ENCODE peak calls at places on chromosomes 7 and 10, in nine cellular contexts. V, Q, H, A, L, D, T, E and X are unnamed samples.
A peak's percentile ranks its signal among the peaks of the same experiment; 100 is the strongest.

GRCh38 chr10:89494615-89495014 is 40.8 kb downstream of the SLC16A12 start:
- DNase-seq in L (no peak), T (no peak), D (no peak), Q (no peak), E (no peak), V (no peak), A (no peak), H (no peak), X (no peak)

GRCh38 chr10:93436577-93436976 is 45.6 kb downstream of the MYOF start:
- DNase-seq in E (no peak), V (no peak), H (peak; percentile 99), Q (no peak), D (peak; percentile 98), T (no peak), L (peak; percentile 92), A (no peak), X (no peak)

GRCh38 chr7:151233111-151233701 is 923 bp downstream of the CHPF2 start:
- DNase-seq in L (peak; percentile 61), D (peak; percentile 85), A (no peak), E (peak; percentile 74), Q (peak; percentile 19), V (peak; percentile 67), T (peak; percentile 61), H (peak; percentile 64), X (no peak)

GRCh38 chr7:36526720-36527548 is 137.3 kb downstream of the ANLN start:
- DNase-seq in E (no peak), D (peak; percentile 49), L (peak; percentile 10), T (no peak), H (peak; percentile 38), V (peak; percentile 92), A (no peak), Q (no peak), X (no peak)

GRCh38 chr7:15783971-15784693 is 97.6 kb upstream of the MEOX2 start:
- DNase-seq in L (no peak), A (no peak), T (no peak), Q (no peak), V (no peak), E (no peak), D (no peak), H (no peak), X (no peak)

GRCh38 chr10:108757946-108758345 is 1165.4 kb downstream of the XPNPEP1 start:
- DNase-seq in V (no peak), Q (no peak), D (no peak), T (no peak), E (no peak), L (no peak), A (no peak), H (no peak), X (no peak)

GRCh38 chr10:91549296-91549695 is 83.6 kb downstream of the PPP1R3C start:
- DNase-seq in H (no peak), V (peak; percentile 20), T (no peak), A (no peak), Q (no peak), D (peak; percentile 15), L (no peak), E (no peak), X (no peak)

GRCh38 chr10:73232887-73233286 is 14.2 kb downstream of the DNAJC9 start:
- DNase-seq in D (no peak), H (no peak), Q (no peak), T (no peak), A (peak; percentile 57), L (no peak), V (no peak), E (no peak), X (no peak)

GRCh38 chr10:63437334-63437949 is 28.3 kb downstream of the JMJD1C start:
- DNase-seq in Q (no peak), E (no peak), A (no peak), D (no peak), H (no peak), V (no peak), T (no peak), L (no peak), X (no peak)

GRCh38 chr7:139669106-139670061 is 108.4 kb downstream of the HIPK2 start:
- DNase-seq in L (no peak), V (no peak), Q (no peak), T (no peak), A (no peak), E (no peak), D (no peak), H (no peak), X (no peak)

GRCh38 chr10:61898435-61898778 is 3.1 kb upstream of the ARID5B start:
- DNase-seq in V (no peak), A (no peak), E (no peak), H (no peak), T (no peak), L (no peak), D (no peak), Q (peak; percentile 47), X (peak; percentile 32)

GRCh38 chr7:519974-520458 is 370 bp upstream of the PDGFA start:
- DNase-seq in L (no peak), D (peak; percentile 35), Q (peak; percentile 48), T (no peak), A (peak; percentile 90), E (no peak), V (peak; percentile 55), H (peak; percentile 45), X (peak; percentile 25)

GRCh38 chr7:152551304-152552036 is 115.7 kb upstream of the KMT2C start:
- DNase-seq in Q (no peak), H (no peak), T (no peak), A (no peak), L (no peak), D (no peak), E (no peak), V (no peak), X (no peak)

GRCh38 chr10:4947039-4947634 is 16.1 kb upstream of the AKR1C1 start:
- DNase-seq in E (no peak), L (no peak), Q (no peak), T (no peak), V (no peak), A (no peak), D (peak; percentile 5), H (peak; percentile 82), X (no peak)

GRCh38 chr10:1061930-1062769 is 6.0 kb downstream of the WDR37 start:
- DNase-seq in L (no peak), D (peak; percentile 41), E (no peak), Q (no peak), T (no peak), V (no peak), H (no peak), A (no peak), X (no peak)

GRCh38 chr7:45978731-45979211 is 57.7 kb upstream of the IGFBP3 start:
- DNase-seq in E (no peak), V (no peak), L (no peak), A (peak; percentile 49), H (no peak), D (no peak), Q (no peak), T (no peak), X (no peak)

GRCh38 chr7:106190589-106191330 is 78.6 kb upstream of the SYPL1 start:
- DNase-seq in Q (no peak), H (no peak), D (no peak), L (no peak), E (no peak), V (no peak), A (no peak), T (no peak), X (no peak)

GRCh38 chr7:101557978-101558741 is 70.9 kb downstream of the MYL10 start:
- DNase-seq in Q (no peak), H (no peak), E (no peak), A (peak; percentile 45), D (no peak), L (no peak), T (no peak), V (no peak), X (no peak)